ENCODE peak calls at places on chromosomes 16 and 17, in eight cellular contexts. N is upper lobe of left lung; P is cardiac muscle cell; I is colonic mucosa; S is CD8-positive, alpha-beta T cell; H is neural progenitor cell; G is uterus; E is left lung. D is an unnamed sample. For H3K36me3, the result is how much of the 10 kb centered on the place peaks cover.

GRCh38 chr16:47069841-47070584 is 73.7 kb downstream of the NETO2 start:
- DNase-seq in N (no peak), P (no peak), I (no peak), S (no peak), H (no peak), G (no peak), E (no peak), D (no peak)

GRCh38 chr17:39963826-39964225 is 1.0 kb downstream of the GSDMA start:
- DNase-seq in N (no peak), P (no peak), I (no peak), S (peak), H (no peak), G (no peak), E (no peak), D (no peak)

GRCh38 chr16:82852388-82852998 is 225.7 kb downstream of the CDH13 start:
- DNase-seq in N (no peak), P (no peak), I (no peak), S (no peak), H (no peak), G (no peak), E (no peak), D (no peak)

GRCh38 chr17:222172-222571 is 40.7 kb upstream of the DOC2B start:
- DNase-seq in N (no peak), P (peak), I (no peak), S (no peak), H (no peak), G (peak), E (no peak), D (no peak)

GRCh38 chr17:46056800-46057304 is 57.8 kb downstream of the STH start:
- DNase-seq in N (no peak), P (peak), I (no peak), S (no peak), H (no peak), G (no peak), E (no peak), D (no peak)

GRCh38 chr17:12180644-12181261 is 160.1 kb downstream of the MAP2K4 start:
- DNase-seq in N (no peak), P (peak), I (peak), S (no peak), H (peak), G (peak), E (no peak), D (no peak)

GRCh38 chr17:50582741-50583140 is 22.2 kb downstream of the CACNA1G start:
- DNase-seq in N (no peak), P (no peak), I (no peak), S (no peak), H (no peak), G (no peak), E (no peak), D (peak)

GRCh38 chr17:50466371-50467113 is 2.1 kb downstream of the CHAD start:
- DNase-seq in N (no peak), P (no peak), I (peak), S (no peak), H (no peak), G (no peak), E (peak), D (no peak)

GRCh38 chr16:86378128-86378527 is 132.2 kb upstream of the FOXF1 start:
- DNase-seq in N (no peak), P (no peak), I (no peak), S (no peak), H (no peak), G (no peak), E (no peak), D (no peak)

GRCh38 chr16:19114359-19115147 is 789 bp downstream of the ITPRIPL2 start:
- DNase-seq in N (peak), P (peak), I (peak), S (no peak), H (peak), G (peak), E (peak), D (peak)
- H3K4me3 ChIP-seq in N (peak), P (peak), I (peak), S (no peak), H (peak), G (peak), E (peak), D (peak)

DNA sequence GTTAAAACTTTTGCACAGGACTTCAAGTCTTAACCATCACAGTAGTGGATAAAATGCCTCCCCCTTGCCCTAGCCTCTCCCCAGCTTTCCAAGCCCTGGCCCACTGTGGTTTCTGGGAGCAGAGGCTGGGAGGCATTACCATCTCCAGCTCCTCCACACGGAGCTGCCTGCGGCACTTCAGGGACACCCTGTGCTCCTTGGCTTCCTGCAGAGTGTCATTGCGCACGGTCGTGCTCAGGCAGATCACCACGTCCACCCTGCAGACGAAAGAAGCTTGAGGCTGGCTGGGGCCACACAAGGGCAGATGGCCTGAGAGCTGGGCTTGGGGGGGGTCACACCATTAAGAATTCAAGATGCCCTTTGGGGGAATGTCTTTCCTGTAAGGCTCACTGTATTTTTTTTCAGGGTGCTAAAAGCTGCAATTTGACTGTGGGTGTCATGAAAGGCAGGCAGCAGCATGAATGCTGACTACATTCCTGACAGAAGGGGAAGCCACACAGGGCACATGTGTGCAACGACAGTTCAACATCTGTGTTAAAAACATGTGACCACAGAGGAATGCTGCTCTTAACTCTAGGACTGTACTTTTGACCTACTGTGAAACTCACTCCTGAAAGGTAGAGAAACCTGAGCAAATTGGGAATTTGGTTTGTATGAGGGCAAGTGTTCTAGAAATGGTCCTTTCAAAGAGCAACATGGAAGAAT is 47.7 kb upstream of the CLEC18B start:
- DNase-seq in N (no peak), P (no peak), I (no peak), S (no peak), H (no peak), G (no peak), E (no peak), D (no peak)
- H3K36me3 ChIP-seq in N (half or more), P (half or more), I (under half), S (half or more), H (under half), G (under half), E (half or more), D (half or more)

DNA sequence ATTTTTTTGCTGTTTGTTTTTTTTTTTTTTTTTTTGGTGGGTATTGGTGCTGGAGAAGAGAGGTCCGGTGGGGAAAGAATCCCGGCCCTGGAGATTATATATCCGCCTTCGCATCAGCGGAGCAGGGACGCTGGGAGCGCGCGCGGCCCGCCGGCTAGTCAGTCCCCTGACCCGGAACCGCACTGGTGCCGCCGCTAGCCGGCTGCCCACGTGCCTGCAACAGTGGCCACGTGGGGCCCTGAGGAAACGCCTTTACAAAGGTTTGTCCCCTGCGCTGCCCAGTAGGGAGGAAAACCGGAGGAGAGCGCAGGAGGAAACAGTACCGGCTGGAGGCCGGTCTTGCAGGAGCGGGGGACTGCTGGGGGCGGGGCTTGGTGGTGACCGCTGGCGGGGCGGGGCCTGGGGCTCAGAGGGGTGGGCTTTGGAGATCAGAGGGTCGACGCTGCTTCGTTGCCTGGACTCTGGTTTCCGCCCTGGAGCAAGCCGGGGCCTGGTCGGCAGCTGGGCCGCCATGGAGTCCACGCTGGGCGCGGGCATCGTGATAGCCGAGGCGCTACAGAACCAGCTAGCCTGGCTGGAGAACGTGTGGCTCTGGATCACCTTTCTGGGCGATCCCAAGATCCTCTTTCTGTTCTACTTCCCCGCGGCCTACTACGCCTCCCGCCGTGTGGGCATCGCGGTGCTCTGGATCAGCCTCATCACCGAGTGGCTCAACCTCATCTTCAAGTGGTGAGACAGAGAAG is at the start of gene G6PC3:
- DNase-seq in N (peak), P (peak), I (peak), S (peak), H (peak), G (peak), E (peak), D (peak)
- TF ChIP-seq CTCF in N (peak), P (no peak), I (no peak), S (no peak), H (no peak), G (peak), E (no peak), D (peak)

DNA sequence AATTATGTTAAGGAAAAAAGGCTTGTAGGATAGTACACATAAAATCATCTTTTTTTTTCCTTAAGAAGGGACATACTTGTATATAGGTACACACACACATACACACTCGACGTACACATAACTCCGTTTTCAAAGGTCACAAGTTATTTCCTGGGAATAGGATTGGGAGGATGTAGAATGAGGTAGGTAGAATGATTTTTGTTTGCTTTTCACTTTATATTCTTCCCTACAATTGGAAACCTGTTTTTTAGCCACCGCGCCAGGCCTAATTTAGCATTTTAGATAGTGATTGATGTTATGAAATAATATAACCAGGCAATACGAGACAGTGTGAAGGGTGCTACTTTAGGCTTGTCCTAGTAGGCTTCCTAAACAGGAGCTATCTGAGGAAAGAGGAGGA is 1.8 kb upstream of the HAPSTR1 start:
- DNase-seq in N (no peak), P (no peak), I (no peak), S (no peak), H (no peak), G (no peak), E (no peak), D (no peak)
- H3K4me3 ChIP-seq in N (no peak), P (no peak), I (no peak), S (no peak), H (peak), G (no peak), E (no peak), D (peak)

GRCh38 chr17:44932096-44932495 is 15.5 kb downstream of the KIF18B start:
- DNase-seq in N (no peak), P (no peak), I (no peak), S (no peak), H (no peak), G (no peak), E (no peak), D (no peak)
- H3K36me3 ChIP-seq in N (under half), P (under half), I (under half), S (under half), H (under half), G (under half), E (under half), D (under half)

GRCh38 chr16:24775455-24775854 is 46.0 kb downstream of the TNRC6A start:
- DNase-seq in N (no peak), P (peak), I (peak), S (no peak), H (no peak), G (no peak), E (no peak), D (no peak)

GRCh38 chr16:24773771-24774427 is 44.4 kb downstream of the TNRC6A start:
- DNase-seq in N (no peak), P (no peak), I (no peak), S (no peak), H (no peak), G (no peak), E (no peak), D (no peak)

GRCh38 chr16:24778676-24779075 is 49.2 kb downstream of the TNRC6A start:
- DNase-seq in N (no peak), P (no peak), I (no peak), S (no peak), H (no peak), G (no peak), E (no peak), D (no peak)

GRCh38 chr16:24774510-24774909 is 45.1 kb downstream of the TNRC6A start:
- DNase-seq in N (no peak), P (no peak), I (no peak), S (no peak), H (no peak), G (no peak), E (no peak), D (no peak)

DNA sequence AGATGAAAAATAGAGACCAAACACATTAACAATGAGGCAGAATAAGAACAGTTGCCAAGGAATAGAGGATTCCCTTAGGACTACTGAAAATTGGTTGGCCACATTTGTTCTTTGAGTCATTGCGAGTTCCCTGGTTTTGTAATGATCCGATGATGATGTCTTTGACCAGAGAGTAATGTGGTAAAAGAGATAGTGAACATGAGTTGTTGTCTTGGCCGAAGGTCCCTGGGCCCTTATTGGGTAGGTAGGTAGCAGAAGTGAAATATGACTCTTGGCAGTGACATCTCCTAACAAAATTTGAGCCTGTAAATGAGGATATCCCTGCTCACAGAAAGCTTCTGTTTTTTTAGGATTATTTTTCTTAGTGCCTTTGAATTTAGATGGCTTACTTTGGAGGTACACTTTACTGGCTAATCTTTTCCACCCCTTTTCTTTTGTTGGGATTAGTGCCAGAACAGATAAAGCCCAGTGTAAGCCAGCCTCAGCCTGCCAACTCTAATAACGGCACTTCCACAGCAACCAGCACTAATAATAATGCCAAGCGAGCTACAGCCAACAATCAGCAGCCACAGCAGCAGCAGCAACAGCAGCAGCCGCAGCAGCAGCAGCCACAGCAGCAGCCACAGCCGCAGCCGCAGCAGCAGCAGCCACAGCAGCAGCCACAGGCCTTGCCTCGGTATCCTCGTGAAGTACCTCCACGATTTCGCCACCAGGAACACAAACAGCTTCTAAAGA is 47.2 kb downstream of the TNRC6A start:
- DNase-seq in N (peak), P (peak), I (no peak), S (no peak), H (no peak), G (no peak), E (no peak), D (peak)
- TF ChIP-seq CTCF in N (no peak), P (no peak), I (no peak), S (no peak), H (no peak), G (no peak), E (no peak), D (no peak)

GRCh38 chr17:14070344-14071007 is 1.2 kb downstream of the COX10 start:
- DNase-seq in N (no peak), P (no peak), I (peak), S (no peak), H (no peak), G (no peak), E (no peak), D (no peak)
- H3K4me3 ChIP-seq in N (peak), P (peak), I (peak), S (peak), H (peak), G (peak), E (peak), D (peak)